ENCODE peak calls at places on chromosomes 2 and 18, in six cellular contexts. P, V, U, A, C and B are unnamed samples. For H3K9me3 and H3K36me3, the result is how much of the 10 kb centered on the place peaks cover.

GRCh38 chr2:222939208-222939846 is 78.5 kb downstream of the ACSL3 start:
- DNase-seq in P (peak), U (peak), C (no peak), V (no peak), A (no peak), B (no peak)

GRCh38 chr18:75248426-75249191 is 38.0 kb downstream of the TSHZ1 start:
- DNase-seq in A (no peak), C (peak), P (no peak), V (no peak), U (no peak), B (no peak)

GRCh38 chr2:197869501-197870111 is 65.2 kb downstream of the PLCL1 start:
- DNase-seq in P (peak), V (no peak), A (no peak), C (no peak), U (no peak), B (no peak)

GRCh38 chr18:72991379-72991778 is 123.6 kb upstream of the NETO1 start:
- DNase-seq in U (no peak), C (no peak), V (no peak), A (no peak), P (no peak), B (no peak)

GRCh38 chr18:3037423-3037915 is 24.5 kb upstream of the LPIN2 start:
- DNase-seq in V (peak), P (no peak), A (no peak), U (no peak), C (peak), B (no peak)

GRCh38 chr2:17056236-17056635 is 390.6 kb upstream of the CYRIA start:
- DNase-seq in C (no peak), P (no peak), A (no peak), U (peak), V (no peak), B (no peak)

GRCh38 chr18:8513249-8513648 is 96.0 kb upstream of the RAB12 start:
- DNase-seq in C (peak), V (no peak), P (no peak), U (no peak), A (no peak), B (no peak)

GRCh38 chr18:51278045-51278649 is 80.7 kb upstream of the MEX3C start:
- DNase-seq in C (no peak), V (no peak), A (no peak), U (peak), P (no peak), B (no peak)

GRCh38 chr2:232229296-232229916 is 149.1 kb upstream of the ALPP start:
- DNase-seq in V (peak), U (no peak), A (no peak), P (no peak), C (no peak), B (no peak)

GRCh38 chr2:126782648-126783047 is 116.0 kb upstream of the TEX51 start:
- DNase-seq in V (peak), C (no peak), A (no peak), P (no peak), U (no peak), B (no peak)

GRCh38 chr2:82124629-82125028 is 1820.1 kb upstream of the LRRTM1 start:
- DNase-seq in C (no peak), U (no peak), V (no peak), P (no peak), A (no peak), B (no peak)

GRCh38 chr2:56100791-56101312 is 82.9 kb upstream of the CCDC85A start:
- DNase-seq in V (no peak), A (no peak), P (no peak), C (no peak), U (no peak), B (no peak)

GRCh38 chr2:238169708-238170251 is 11.0 kb downstream of the ERFE start:
- DNase-seq in A (no peak), P (no peak), C (peak), U (no peak), V (peak), B (peak)

GRCh38 chr2:29006092-29006985 is 25.2 kb downstream of the TOGARAM2 start:
- DNase-seq in U (no peak), C (no peak), A (no peak), V (no peak), P (no peak), B (no peak)

GRCh38 chr18:75264195-75264594 is 53.6 kb downstream of the TSHZ1 start:
- DNase-seq in C (no peak), V (no peak), A (no peak), U (no peak), P (no peak), B (no peak)

GRCh38 chr18:48996901-48997463 is 46.2 kb upstream of the SMAD7 start:
- DNase-seq in A (no peak), V (no peak), P (peak), C (peak), U (no peak), B (no peak)

GRCh38 chr2:62704654-62705006 is 883 bp upstream of the EHBP1 start:
- DNase-seq in V (no peak), A (no peak), P (no peak), C (peak), U (no peak), B (no peak)

GRCh38 chr2:11411768-11412448 is 54.1 kb downstream of the E2F6 start:
- DNase-seq in V (no peak), A (peak), P (no peak), C (no peak), U (peak), B (no peak)

GRCh38 chr2:48092846-48093498 is 186.7 kb upstream of the FBXO11 start:
- DNase-seq in P (no peak), C (peak), A (peak), U (no peak), V (no peak), B (no peak)

GRCh38 chr2:231926180-231926741 is at the start of gene NPPC:
- DNase-seq in P (peak), U (peak), C (peak), A (peak), V (peak), B (peak)

GRCh38 chr18:54622084-54622483 is 31.0 kb downstream of the DYNAP start:
- DNase-seq in V (no peak), U (no peak), P (no peak), C (no peak), A (no peak), B (no peak)

GRCh38 chr18:40437517-40437916 is 1517.5 kb upstream of the PIK3C3 start:
- DNase-seq in P (no peak), C (no peak), V (no peak), U (peak), A (no peak), B (no peak)

GRCh38 chr18:774811-775210 is 37.2 kb downstream of the YES1 start:
- DNase-seq in C (no peak), P (no peak), U (no peak), V (no peak), A (no peak), B (no peak)

GRCh38 chr2:69779258-69779989 is 37.5 kb downstream of the ANXA4 start:
- DNase-seq in P (no peak), C (peak), V (no peak), A (no peak), U (no peak), B (no peak)

GRCh38 chr2:129135017-129135416 is 816.3 kb upstream of the HS6ST1 start:
- DNase-seq in C (no peak), V (no peak), U (no peak), A (no peak), P (no peak), B (no peak)

GRCh38 chr18:3151379-3152264 is 68.1 kb downstream of the MYOM1 start:
- DNase-seq in V (no peak), P (no peak), U (peak), C (peak), A (no peak), B (no peak)

GRCh38 chr2:23664069-23664788 is 262.7 kb downstream of the ATAD2B start:
- DNase-seq in U (no peak), P (no peak), V (no peak), A (no peak), C (no peak), B (no peak)

GRCh38 chr2:51387235-51387634 is 355.3 kb upstream of the NRXN1 start:
- DNase-seq in V (no peak), A (no peak), P (no peak), U (no peak), C (peak), B (no peak)

GRCh38 chr18:22057908-22058527 is 111.4 kb upstream of the GATA6 start:
- DNase-seq in P (no peak), C (no peak), A (no peak), U (no peak), V (no peak), B (no peak)

GRCh38 chr2:6215053-6215452 is 522.9 kb downstream of the SOX11 start:
- DNase-seq in V (no peak), U (no peak), A (no peak), P (no peak), C (no peak), B (no peak)
- H3K9me3 ChIP-seq in V (under half), U (under half), A (under half), P (under half), C (under half), B (under half)

DNA sequence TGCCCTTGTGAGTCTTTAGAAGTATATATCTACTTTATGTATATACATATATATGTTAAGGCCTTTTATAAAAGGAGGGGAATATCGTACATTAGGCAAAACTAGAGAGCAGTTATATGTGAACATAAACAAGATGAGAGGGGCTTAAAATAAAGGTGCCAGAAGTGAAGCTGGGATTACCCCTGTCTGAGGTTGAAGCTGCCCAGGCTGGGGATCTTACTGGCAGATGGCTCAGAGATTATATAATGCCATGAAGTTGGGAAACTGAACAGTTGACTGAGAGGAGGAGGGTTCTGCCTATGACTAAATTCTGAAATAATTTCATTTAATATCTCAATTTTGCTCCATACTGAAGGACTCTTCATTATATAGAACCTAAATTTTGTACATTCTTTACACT is 6.0 kb downstream of the PNO1 start:
- DNase-seq in V (no peak), U (no peak), P (no peak), C (no peak), A (no peak), B (no peak)
- H3K36me3 ChIP-seq in V (half or more), U (under half), P (under half), C (half or more), A (under half), B (under half)

DNA sequence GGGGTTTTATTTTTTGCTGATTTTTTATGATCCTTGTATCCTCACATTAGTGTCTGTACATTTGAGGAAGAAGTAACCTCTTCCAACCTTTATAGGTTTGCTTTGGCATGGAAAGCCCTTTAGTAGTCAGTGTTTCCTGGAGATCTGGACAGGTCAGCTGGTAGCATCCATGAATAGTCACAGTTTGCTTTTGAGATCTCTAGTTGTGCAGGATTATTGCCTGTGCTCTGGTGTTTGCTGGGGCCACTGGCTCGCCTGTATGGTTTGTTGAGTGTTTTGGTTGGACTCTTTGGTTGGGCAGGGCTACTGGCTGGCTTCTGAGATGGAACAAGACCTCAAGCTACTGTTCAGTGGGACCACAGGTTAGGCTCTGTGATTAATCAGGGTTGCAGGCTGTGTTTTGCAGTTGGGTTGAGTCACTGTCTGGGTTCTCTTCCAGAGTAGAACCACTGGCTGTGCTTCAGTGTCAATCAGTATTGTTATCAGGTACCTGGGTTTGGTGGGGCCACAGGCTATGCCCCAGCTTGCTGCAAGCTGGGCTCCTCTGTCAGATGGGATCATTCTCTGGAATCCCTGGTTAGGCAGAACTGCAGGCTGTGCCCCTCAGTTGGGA is 20.0 kb downstream of the SP140L start:
- DNase-seq in U (no peak), A (no peak), V (no peak), P (no peak), C (peak), B (no peak)
- H3K9me3 ChIP-seq in U (under half), A (under half), V (under half), P (under half), C (under half), B (under half)

DNA sequence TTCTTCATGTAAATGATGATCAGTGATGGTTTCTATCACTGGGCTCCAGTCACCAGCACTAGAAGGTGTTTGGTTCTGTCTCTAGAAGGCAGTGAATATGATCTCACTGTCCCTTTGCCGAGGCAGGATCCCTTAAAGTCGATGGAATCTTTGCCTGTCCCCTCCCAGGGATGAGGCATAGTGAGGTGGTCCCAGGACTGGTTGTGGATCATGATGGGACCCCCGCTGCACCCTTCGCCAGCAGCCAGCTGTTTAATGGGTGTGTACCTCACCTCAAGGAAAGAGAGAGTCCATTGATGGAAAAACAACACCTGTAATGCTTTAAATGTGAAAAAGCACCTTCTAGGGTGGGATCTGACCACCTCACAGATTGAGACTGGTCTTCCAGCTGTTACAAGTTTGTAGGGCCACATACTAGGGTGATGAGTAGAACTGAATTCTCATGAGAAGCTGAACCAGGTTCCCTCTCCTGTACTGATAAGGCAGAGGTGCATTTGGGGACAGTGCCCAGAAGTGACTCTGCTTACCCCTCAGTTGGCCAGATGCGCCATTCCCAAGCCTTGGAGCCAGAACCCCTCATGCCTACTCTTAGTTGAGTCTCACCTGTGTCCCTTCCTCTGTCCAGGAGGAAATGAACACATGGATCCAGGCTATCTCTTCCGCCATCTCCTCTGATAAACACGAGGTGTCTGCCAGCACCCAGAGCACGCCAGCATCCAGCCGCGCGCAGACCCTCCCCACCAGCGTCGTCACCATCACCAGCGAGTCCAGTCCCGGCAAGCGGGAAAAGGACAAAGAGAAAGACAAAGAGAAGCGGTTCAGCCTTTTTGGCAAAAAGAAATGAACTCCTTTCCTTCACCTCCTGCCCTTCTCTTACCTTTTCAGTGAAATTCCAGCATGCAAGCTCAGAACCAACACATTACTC is 55.5 kb upstream of the EML6 start:
- DNase-seq in U (no peak), C (no peak), P (no peak), A (no peak), V (no peak), B (no peak)
- H3K36me3 ChIP-seq in U (half or more), C (half or more), P (half or more), A (under half), V (half or more), B (under half)

DNA sequence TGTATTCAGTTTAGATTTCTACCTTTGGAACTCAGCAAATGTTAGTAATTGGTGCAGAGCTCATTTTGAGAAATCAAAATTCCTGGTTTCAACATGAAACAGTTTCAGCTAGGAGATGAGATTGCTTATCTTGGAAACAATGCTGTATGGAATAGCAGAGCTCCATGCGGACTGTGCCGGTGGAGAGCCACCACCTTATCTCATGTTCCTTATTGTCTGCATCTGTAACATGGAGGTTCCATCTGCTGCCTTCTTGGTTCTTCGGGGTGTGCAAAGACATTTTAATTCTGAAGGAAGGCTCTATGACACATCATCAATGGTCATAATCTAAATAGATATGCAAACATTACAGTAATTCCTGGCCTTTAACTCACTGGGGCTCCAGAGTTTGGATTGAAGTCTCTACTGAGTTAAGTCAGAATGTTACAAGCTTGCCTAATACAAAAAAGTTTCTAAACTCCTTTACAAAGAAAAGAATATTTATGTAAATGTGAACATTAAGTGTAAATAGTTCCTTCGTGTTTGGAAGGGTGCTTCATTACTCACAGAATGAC is 65.3 kb downstream of the PRKRA start:
- DNase-seq in P (no peak), A (no peak), V (no peak), U (no peak), C (peak), B (no peak)
- H3K9me3 ChIP-seq in P (under half), A (under half), V (under half), U (under half), C (under half), B (under half)